ENCODE peak calls at places on chromosome 3, in eight cellular contexts. One of them, this sample, is unnamed.

GRCh38 chr3:133038731-133039398 is 674 bp downstream of the TMEM108 start:
- DNase-seq in adrenal gland: peak
- DNase-seq in lower leg skin: peak
- DNase-seq in stomach: peak
- DNase-seq in endothelial cell of umbilical vein: no peak
- DNase-seq in uterus: peak
- DNase-seq in breast epithelium: no peak
- DNase-seq in ovary: no peak
- DNase-seq in this sample: no peak

GRCh38 chr3:141876891-141877561 is 583 bp downstream of the ATP1B3 start:
- DNase-seq in adrenal gland: peak
- DNase-seq in lower leg skin: peak
- DNase-seq in stomach: peak
- DNase-seq in endothelial cell of umbilical vein: peak
- DNase-seq in uterus: peak
- DNase-seq in breast epithelium: peak
- DNase-seq in ovary: peak
- DNase-seq in this sample: peak

GRCh38 chr3:127694467-127695215 is 21.9 kb downstream of the ABTB1 start:
- DNase-seq in adrenal gland: peak
- DNase-seq in lower leg skin: no peak
- DNase-seq in stomach: peak
- DNase-seq in endothelial cell of umbilical vein: peak
- DNase-seq in uterus: no peak
- DNase-seq in breast epithelium: no peak
- DNase-seq in ovary: no peak
- DNase-seq in this sample: peak

GRCh38 chr3:102478160-102478559 is 43.3 kb downstream of the ZPLD1 start:
- DNase-seq in adrenal gland: no peak
- DNase-seq in lower leg skin: no peak
- DNase-seq in stomach: no peak
- DNase-seq in endothelial cell of umbilical vein: no peak
- DNase-seq in uterus: no peak
- DNase-seq in breast epithelium: no peak
- DNase-seq in ovary: no peak
- DNase-seq in this sample: no peak

GRCh38 chr3:42537350-42537749 is 34.9 kb downstream of the VIPR1 start:
- DNase-seq in adrenal gland: no peak
- DNase-seq in lower leg skin: no peak
- DNase-seq in stomach: no peak
- DNase-seq in endothelial cell of umbilical vein: no peak
- DNase-seq in uterus: no peak
- DNase-seq in breast epithelium: no peak
- DNase-seq in ovary: no peak
- DNase-seq in this sample: no peak

GRCh38 chr3:191721983-191722382 is 261.0 kb downstream of the PYDC2 start:
- DNase-seq in adrenal gland: peak
- DNase-seq in lower leg skin: no peak
- DNase-seq in stomach: no peak
- DNase-seq in endothelial cell of umbilical vein: peak
- DNase-seq in uterus: no peak
- DNase-seq in breast epithelium: no peak
- DNase-seq in ovary: no peak
- DNase-seq in this sample: no peak

GRCh38 chr3:196662711-196663571 is 23.4 kb downstream of the NRROS start:
- DNase-seq in adrenal gland: no peak
- DNase-seq in lower leg skin: no peak
- DNase-seq in stomach: no peak
- DNase-seq in endothelial cell of umbilical vein: no peak
- DNase-seq in uterus: no peak
- DNase-seq in breast epithelium: no peak
- DNase-seq in ovary: no peak
- DNase-seq in this sample: no peak

GRCh38 chr3:11220230-11220629 is 52.0 kb upstream of the ATG7 start:
- DNase-seq in adrenal gland: no peak
- DNase-seq in lower leg skin: peak
- DNase-seq in stomach: no peak
- DNase-seq in endothelial cell of umbilical vein: no peak
- DNase-seq in uterus: no peak
- DNase-seq in breast epithelium: no peak
- DNase-seq in ovary: no peak
- DNase-seq in this sample: no peak

GRCh38 chr3:16885948-16886683 is 1.4 kb downstream of the PLCL2 start:
- DNase-seq in adrenal gland: no peak
- DNase-seq in lower leg skin: no peak
- DNase-seq in stomach: no peak
- DNase-seq in endothelial cell of umbilical vein: peak
- DNase-seq in uterus: no peak
- DNase-seq in breast epithelium: no peak
- DNase-seq in ovary: no peak
- DNase-seq in this sample: no peak

GRCh38 chr3:138846350-138846756 is 11.6 kb upstream of the PIK3CB start:
- DNase-seq in adrenal gland: no peak
- DNase-seq in lower leg skin: no peak
- DNase-seq in stomach: no peak
- DNase-seq in endothelial cell of umbilical vein: no peak
- DNase-seq in uterus: no peak
- DNase-seq in breast epithelium: no peak
- DNase-seq in ovary: no peak
- DNase-seq in this sample: no peak

GRCh38 chr3:22939349-22939748 is 263.8 kb upstream of the UBE2E2 start:
- DNase-seq in adrenal gland: no peak
- DNase-seq in lower leg skin: no peak
- DNase-seq in stomach: no peak
- DNase-seq in endothelial cell of umbilical vein: no peak
- DNase-seq in uterus: no peak
- DNase-seq in breast epithelium: no peak
- DNase-seq in ovary: no peak
- DNase-seq in this sample: no peak

GRCh38 chr3:34011171-34012101 is 213.0 kb downstream of the PDCD6IP start:
- DNase-seq in adrenal gland: no peak
- DNase-seq in lower leg skin: no peak
- DNase-seq in stomach: no peak
- DNase-seq in endothelial cell of umbilical vein: peak
- DNase-seq in uterus: no peak
- DNase-seq in breast epithelium: no peak
- DNase-seq in ovary: no peak
- DNase-seq in this sample: no peak

GRCh38 chr3:37453393-37454391 is 279.3 kb upstream of the LRRFIP2 start:
- DNase-seq in adrenal gland: peak
- DNase-seq in lower leg skin: peak
- DNase-seq in stomach: peak
- DNase-seq in endothelial cell of umbilical vein: no peak
- DNase-seq in uterus: peak
- DNase-seq in breast epithelium: peak
- DNase-seq in ovary: peak
- DNase-seq in this sample: peak

GRCh38 chr3:47381317-47382157 is 716 bp downstream of the PTPN23 start:
- DNase-seq in adrenal gland: peak
- DNase-seq in lower leg skin: peak
- DNase-seq in stomach: peak
- DNase-seq in endothelial cell of umbilical vein: peak
- DNase-seq in uterus: peak
- DNase-seq in breast epithelium: peak
- DNase-seq in ovary: peak
- DNase-seq in this sample: peak

GRCh38 chr3:189490749-189491148 is 140.4 kb upstream of the TP63 start:
- DNase-seq in adrenal gland: no peak
- DNase-seq in lower leg skin: no peak
- DNase-seq in stomach: no peak
- DNase-seq in endothelial cell of umbilical vein: no peak
- DNase-seq in uterus: no peak
- DNase-seq in breast epithelium: no peak
- DNase-seq in ovary: no peak
- DNase-seq in this sample: peak

GRCh38 chr3:132285620-132285945 is 31.6 kb upstream of the ACP3 start:
- DNase-seq in adrenal gland: no peak
- DNase-seq in lower leg skin: no peak
- DNase-seq in stomach: peak
- DNase-seq in endothelial cell of umbilical vein: no peak
- DNase-seq in uterus: no peak
- DNase-seq in breast epithelium: no peak
- DNase-seq in ovary: no peak
- DNase-seq in this sample: no peak

GRCh38 chr3:122947621-122948202 is 79.9 kb downstream of the SEMA5B start:
- DNase-seq in adrenal gland: no peak
- DNase-seq in lower leg skin: no peak
- DNase-seq in stomach: no peak
- DNase-seq in endothelial cell of umbilical vein: peak
- DNase-seq in uterus: no peak
- DNase-seq in breast epithelium: no peak
- DNase-seq in ovary: no peak
- DNase-seq in this sample: no peak

GRCh38 chr3:13162550-13163320 is 89.5 kb upstream of the IQSEC1 start:
- DNase-seq in adrenal gland: no peak
- DNase-seq in lower leg skin: no peak
- DNase-seq in stomach: no peak
- DNase-seq in endothelial cell of umbilical vein: no peak
- DNase-seq in uterus: no peak
- DNase-seq in breast epithelium: no peak
- DNase-seq in ovary: no peak
- DNase-seq in this sample: no peak

GRCh38 chr3:24986635-24987034 is 441.4 kb upstream of the RARB start:
- DNase-seq in adrenal gland: no peak
- DNase-seq in lower leg skin: no peak
- DNase-seq in stomach: no peak
- DNase-seq in endothelial cell of umbilical vein: no peak
- DNase-seq in uterus: no peak
- DNase-seq in breast epithelium: no peak
- DNase-seq in ovary: no peak
- DNase-seq in this sample: no peak

GRCh38 chr3:76383781-76384180 is 598.4 kb upstream of the ZNF717 start:
- DNase-seq in adrenal gland: no peak
- DNase-seq in lower leg skin: no peak
- DNase-seq in stomach: no peak
- DNase-seq in endothelial cell of umbilical vein: no peak
- DNase-seq in uterus: no peak
- DNase-seq in breast epithelium: no peak
- DNase-seq in ovary: no peak
- DNase-seq in this sample: no peak

DNA sequence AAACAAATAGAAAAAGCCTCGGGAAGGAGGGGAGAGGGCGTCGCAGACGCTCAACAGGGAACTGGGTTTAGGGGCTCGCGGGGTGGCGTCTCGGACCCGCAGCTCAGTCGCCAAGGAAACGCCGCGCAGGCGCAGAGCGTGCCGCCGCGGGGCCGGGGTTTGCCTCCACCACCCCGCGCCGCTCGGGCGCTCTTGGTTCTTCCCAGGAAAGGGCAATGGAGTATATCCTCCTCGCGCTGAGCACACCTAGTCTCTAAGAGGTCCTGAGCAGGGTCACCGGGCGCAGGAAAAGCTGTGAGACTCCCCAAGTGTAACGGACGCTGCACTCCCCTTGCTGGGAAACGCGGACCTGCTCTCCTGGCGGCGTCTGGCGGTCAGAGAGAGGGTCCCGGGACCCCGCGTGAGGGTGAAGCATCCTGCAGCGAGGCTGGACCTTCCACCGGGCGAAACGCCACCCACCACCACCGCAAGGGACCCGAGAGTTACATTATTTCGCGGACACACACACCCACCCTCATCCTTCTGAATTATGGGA is 713 bp downstream of the PLCH1 start:
- DNase-seq in adrenal gland: peak
- DNase-seq in lower leg skin: peak
- DNase-seq in stomach: peak
- DNase-seq in endothelial cell of umbilical vein: no peak
- DNase-seq in uterus: no peak
- DNase-seq in breast epithelium: peak
- DNase-seq in ovary: peak
- DNase-seq in this sample: peak
- TF ChIP-seq POLR2A in adrenal gland: no peak
- TF ChIP-seq POLR2A in lower leg skin: no peak
- TF ChIP-seq POLR2A in stomach: no peak
- TF ChIP-seq POLR2A in endothelial cell of umbilical vein: no peak
- TF ChIP-seq POLR2A in uterus: no peak
- TF ChIP-seq POLR2A in breast epithelium: no peak
- TF ChIP-seq POLR2A in ovary: no peak
- TF ChIP-seq POLR2A in this sample: peak

GRCh38 chr3:50338989-50339388 is 1.6 kb downstream of the RASSF1 start:
- DNase-seq in adrenal gland: no peak
- DNase-seq in lower leg skin: no peak
- DNase-seq in stomach: no peak
- DNase-seq in endothelial cell of umbilical vein: no peak
- DNase-seq in uterus: no peak
- DNase-seq in breast epithelium: no peak
- DNase-seq in ovary: no peak
- DNase-seq in this sample: no peak
- H3K4me3 ChIP-seq in adrenal gland: no peak
- H3K4me3 ChIP-seq in lower leg skin: no peak
- H3K4me3 ChIP-seq in stomach: peak
- H3K4me3 ChIP-seq in endothelial cell of umbilical vein: no peak
- H3K4me3 ChIP-seq in uterus: no peak
- H3K4me3 ChIP-seq in breast epithelium: peak
- H3K4me3 ChIP-seq in ovary: no peak
- H3K4me3 ChIP-seq in this sample: no peak

GRCh38 chr3:184485906-184486305 is 75.7 kb upstream of the EPHB3 start:
- DNase-seq in adrenal gland: no peak
- DNase-seq in lower leg skin: no peak
- DNase-seq in stomach: no peak
- DNase-seq in endothelial cell of umbilical vein: no peak
- DNase-seq in uterus: no peak
- DNase-seq in breast epithelium: no peak
- DNase-seq in ovary: no peak
- DNase-seq in this sample: no peak

GRCh38 chr3:184479426-184480126 is 82.0 kb upstream of the EPHB3 start:
- DNase-seq in adrenal gland: no peak
- DNase-seq in lower leg skin: peak
- DNase-seq in stomach: no peak
- DNase-seq in endothelial cell of umbilical vein: no peak
- DNase-seq in uterus: no peak
- DNase-seq in breast epithelium: no peak
- DNase-seq in ovary: no peak
- DNase-seq in this sample: no peak

GRCh38 chr3:184485256-184485655 is 76.3 kb upstream of the EPHB3 start:
- DNase-seq in adrenal gland: no peak
- DNase-seq in lower leg skin: no peak
- DNase-seq in stomach: no peak
- DNase-seq in endothelial cell of umbilical vein: no peak
- DNase-seq in uterus: no peak
- DNase-seq in breast epithelium: no peak
- DNase-seq in ovary: no peak
- DNase-seq in this sample: no peak

GRCh38 chr3:184480831-184481230 is 80.8 kb upstream of the EPHB3 start:
- DNase-seq in adrenal gland: no peak
- DNase-seq in lower leg skin: peak
- DNase-seq in stomach: no peak
- DNase-seq in endothelial cell of umbilical vein: no peak
- DNase-seq in uterus: no peak
- DNase-seq in breast epithelium: no peak
- DNase-seq in ovary: no peak
- DNase-seq in this sample: no peak

GRCh38 chr3:184481924-184482671 is 79.5 kb upstream of the EPHB3 start:
- DNase-seq in adrenal gland: no peak
- DNase-seq in lower leg skin: peak
- DNase-seq in stomach: no peak
- DNase-seq in endothelial cell of umbilical vein: no peak
- DNase-seq in uterus: no peak
- DNase-seq in breast epithelium: no peak
- DNase-seq in ovary: no peak
- DNase-seq in this sample: no peak
- TF ChIP-seq POLR2A in adrenal gland: no peak
- TF ChIP-seq POLR2A in lower leg skin: no peak
- TF ChIP-seq POLR2A in stomach: no peak
- TF ChIP-seq POLR2A in endothelial cell of umbilical vein: no peak
- TF ChIP-seq POLR2A in uterus: no peak
- TF ChIP-seq POLR2A in breast epithelium: no peak
- TF ChIP-seq POLR2A in ovary: no peak
- TF ChIP-seq POLR2A in this sample: no peak

GRCh38 chr3:171838218-171838720 is 4.9 kb upstream of the TMEM212 start:
- DNase-seq in adrenal gland: peak
- DNase-seq in lower leg skin: no peak
- DNase-seq in stomach: no peak
- DNase-seq in endothelial cell of umbilical vein: peak
- DNase-seq in uterus: peak
- DNase-seq in breast epithelium: peak
- DNase-seq in ovary: peak
- DNase-seq in this sample: peak
- H3K4me3 ChIP-seq in adrenal gland: no peak
- H3K4me3 ChIP-seq in lower leg skin: no peak
- H3K4me3 ChIP-seq in stomach: no peak
- H3K4me3 ChIP-seq in endothelial cell of umbilical vein: no peak
- H3K4me3 ChIP-seq in uterus: no peak
- H3K4me3 ChIP-seq in breast epithelium: peak
- H3K4me3 ChIP-seq in ovary: no peak
- H3K4me3 ChIP-seq in this sample: no peak